ENCODE peak calls at places on chromosomes 7 and 10, in four cellular contexts. One of them, this sample, is unnamed.

GRCh38 chr10:560314-560992 is 129.0 kb downstream of the DIP2C start:
- DNase-seq in amniotic epithelial cell: no peak
- DNase-seq in endothelial cell: no peak
- DNase-seq in fibroblast of the aortic adventitia: no peak
- DNase-seq in this sample: no peak

GRCh38 chr10:82162549-82163210 is 287.7 kb downstream of the NRG3 start:
- DNase-seq in amniotic epithelial cell: no peak
- DNase-seq in endothelial cell: no peak
- DNase-seq in fibroblast of the aortic adventitia: no peak
- DNase-seq in this sample: no peak

GRCh38 chr7:1854521-1855395 is 184.7 kb downstream of the ELFN1 start:
- DNase-seq in endothelial cell: no peak
- DNase-seq in amniotic epithelial cell: no peak
- DNase-seq in fibroblast of the aortic adventitia: no peak
- DNase-seq in this sample: peak; percentile 1

GRCh38 chr10:92114201-92114600 is 176.7 kb downstream of the CPEB3 start:
- DNase-seq in fibroblast of the aortic adventitia: no peak
- DNase-seq in amniotic epithelial cell: no peak
- DNase-seq in endothelial cell: no peak
- DNase-seq in this sample: no peak

GRCh38 chr7:19051767-19052375 is 65.6 kb downstream of the TWIST1 start:
- DNase-seq in endothelial cell: peak; percentile 33
- DNase-seq in amniotic epithelial cell: peak; percentile 44
- DNase-seq in fibroblast of the aortic adventitia: peak; percentile 60
- DNase-seq in this sample: peak; percentile 48

GRCh38 chr10:77291596-77292505 is 345.8 kb downstream of the KCNMA1 start:
- DNase-seq in endothelial cell: no peak
- DNase-seq in amniotic epithelial cell: no peak
- DNase-seq in fibroblast of the aortic adventitia: peak; percentile 52
- DNase-seq in this sample: no peak

GRCh38 chr7:95804090-95804489 is 31.7 kb downstream of the DYNC1I1 start:
- DNase-seq in fibroblast of the aortic adventitia: no peak
- DNase-seq in endothelial cell: no peak
- DNase-seq in amniotic epithelial cell: no peak
- DNase-seq in this sample: peak; percentile 76

GRCh38 chr7:73597978-73598782 is 19.8 kb upstream of the TBL2 start:
- DNase-seq in amniotic epithelial cell: no peak
- DNase-seq in fibroblast of the aortic adventitia: no peak
- DNase-seq in endothelial cell: no peak
- DNase-seq in this sample: no peak

GRCh38 chr7:43844662-43845061 is 24.7 kb downstream of the MRPS24 start:
- DNase-seq in amniotic epithelial cell: no peak
- DNase-seq in fibroblast of the aortic adventitia: no peak
- DNase-seq in endothelial cell: no peak
- DNase-seq in this sample: no peak

GRCh38 chr7:108234281-108234680 is 104.1 kb upstream of the LAMB4 start:
- DNase-seq in fibroblast of the aortic adventitia: peak; percentile 52
- DNase-seq in amniotic epithelial cell: no peak
- DNase-seq in endothelial cell: no peak
- DNase-seq in this sample: no peak

GRCh38 chr7:108735814-108736213 is 166.1 kb downstream of the DNAJB9 start:
- DNase-seq in fibroblast of the aortic adventitia: no peak
- DNase-seq in amniotic epithelial cell: no peak
- DNase-seq in endothelial cell: no peak
- DNase-seq in this sample: no peak

GRCh38 chr7:29865526-29865925 is 59.2 kb downstream of the WIPF3 start:
- DNase-seq in fibroblast of the aortic adventitia: peak; percentile 90
- DNase-seq in amniotic epithelial cell: peak; percentile 61
- DNase-seq in endothelial cell: no peak
- DNase-seq in this sample: no peak

GRCh38 chr7:100493476-100494264 is 9.9 kb downstream of the NYAP1 start:
- DNase-seq in amniotic epithelial cell: peak; percentile 41
- DNase-seq in fibroblast of the aortic adventitia: no peak
- DNase-seq in endothelial cell: peak; percentile 51
- DNase-seq in this sample: no peak

GRCh38 chr10:7260412-7260900 is 150.4 kb downstream of the SFMBT2 start:
- DNase-seq in endothelial cell: peak; percentile 56
- DNase-seq in amniotic epithelial cell: peak; percentile 95
- DNase-seq in fibroblast of the aortic adventitia: peak; percentile 91
- DNase-seq in this sample: peak; percentile 68

GRCh38 chr10:507355-507699 is 182.1 kb downstream of the DIP2C start:
- DNase-seq in endothelial cell: no peak
- DNase-seq in amniotic epithelial cell: no peak
- DNase-seq in fibroblast of the aortic adventitia: no peak
- DNase-seq in this sample: no peak

GRCh38 chr10:55500931-55501559 is 700.0 kb upstream of the PCDH15 start:
- DNase-seq in fibroblast of the aortic adventitia: no peak
- DNase-seq in amniotic epithelial cell: peak; percentile 1
- DNase-seq in endothelial cell: peak; percentile 70
- DNase-seq in this sample: peak; percentile 43

GRCh38 chr10:26855186-26855585 is 5.6 kb downstream of the ABI1 start:
- DNase-seq in amniotic epithelial cell: peak; percentile 35
- DNase-seq in fibroblast of the aortic adventitia: peak; percentile 46
- DNase-seq in endothelial cell: no peak
- DNase-seq in this sample: no peak

GRCh38 chr10:104380336-104380735 is 26.7 kb downstream of the CFAP58 start:
- DNase-seq in amniotic epithelial cell: no peak
- DNase-seq in endothelial cell: no peak
- DNase-seq in fibroblast of the aortic adventitia: no peak
- DNase-seq in this sample: no peak

GRCh38 chr7:134174797-134175261 is 47.7 kb downstream of the LRGUK start:
- DNase-seq in amniotic epithelial cell: peak; percentile 83
- DNase-seq in endothelial cell: no peak
- DNase-seq in fibroblast of the aortic adventitia: peak; percentile 61
- DNase-seq in this sample: peak; percentile 25

GRCh38 chr7:144027070-144027469 is 21.7 kb upstream of the OR2A5 start:
- DNase-seq in amniotic epithelial cell: peak; percentile 63
- DNase-seq in fibroblast of the aortic adventitia: peak; percentile 65
- DNase-seq in endothelial cell: no peak
- DNase-seq in this sample: peak; percentile 34

GRCh38 chr7:157292770-157293412 is 43.9 kb upstream of the DNAJB6 start:
- DNase-seq in amniotic epithelial cell: no peak
- DNase-seq in endothelial cell: no peak
- DNase-seq in fibroblast of the aortic adventitia: no peak
- DNase-seq in this sample: no peak